ENCODE peak calls at places on chromosomes 4 and X, in four cellular contexts. R, W, D and J are unnamed samples.

GRCh38 chr4:169009281-169010124 is 552 bp downstream of the CBR4 start:
- DNase-seq in D (peak), W (peak), R (peak), J (peak)

GRCh38 chr4:110970642-110971041 is 347.8 kb upstream of the PITX2 start:
- DNase-seq in D (no peak), W (no peak), R (no peak), J (no peak)

GRCh38 chr4:17762705-17763104 is 18.7 kb downstream of the FAM184B start:
- DNase-seq in R (no peak), W (no peak), D (no peak), J (no peak)

GRCh38 chrX:148271263-148271662 is 229.2 kb upstream of the AFF2 start:
- DNase-seq in W (no peak), R (no peak), D (no peak), J (no peak)

GRCh38 chrX:10246846-10247245 is 90.1 kb downstream of the CLCN4 start:
- DNase-seq in R (no peak), W (no peak), D (no peak), J (no peak)

GRCh38 chrX:2313864-2314646 is 186.7 kb downstream of the DHRSX start:
- DNase-seq in W (no peak), D (no peak), R (no peak), J (no peak)

GRCh38 chr4:76525751-76526150 is 90.7 kb downstream of the SHROOM3 start:
- DNase-seq in W (no peak), D (no peak), R (no peak), J (no peak)

GRCh38 chrX:24692305-24692704 is 1.4 kb upstream of the POLA1 start:
- DNase-seq in R (no peak), D (no peak), W (no peak), J (no peak)

GRCh38 chrX:139106111-139106510 is 394.6 kb upstream of the FGF13 start:
- DNase-seq in W (no peak), D (no peak), R (no peak), J (no peak)

GRCh38 chrX:77087529-77088169 is 359.5 kb upstream of the FGF16 start:
- DNase-seq in D (no peak), R (peak), W (no peak), J (no peak)

GRCh38 chrX:48971325-48972213 is at the start of gene KCND1:
- DNase-seq in W (no peak), R (peak), D (no peak), J (no peak)

GRCh38 chr4:173119818-173120217 is 48.8 kb upstream of the GALNT7 start:
- DNase-seq in W (no peak), D (no peak), R (no peak), J (no peak)

GRCh38 chr4:13558881-13559280 is 14.6 kb upstream of the NKX3-2 start:
- DNase-seq in D (no peak), W (no peak), R (no peak), J (no peak)

GRCh38 chr4:102959503-102959902 is 60.0 kb downstream of the SLC9B1 start:
- DNase-seq in R (peak), W (no peak), D (no peak), J (no peak)

GRCh38 chr4:53929955-53930798 is 134.2 kb downstream of the CHIC2 start:
- DNase-seq in W (peak), D (peak), R (peak), J (peak)

GRCh38 chrX:7090506-7091095 is 56.9 kb upstream of the STS start:
- DNase-seq in R (no peak), D (no peak), W (no peak), J (no peak)

DNA sequence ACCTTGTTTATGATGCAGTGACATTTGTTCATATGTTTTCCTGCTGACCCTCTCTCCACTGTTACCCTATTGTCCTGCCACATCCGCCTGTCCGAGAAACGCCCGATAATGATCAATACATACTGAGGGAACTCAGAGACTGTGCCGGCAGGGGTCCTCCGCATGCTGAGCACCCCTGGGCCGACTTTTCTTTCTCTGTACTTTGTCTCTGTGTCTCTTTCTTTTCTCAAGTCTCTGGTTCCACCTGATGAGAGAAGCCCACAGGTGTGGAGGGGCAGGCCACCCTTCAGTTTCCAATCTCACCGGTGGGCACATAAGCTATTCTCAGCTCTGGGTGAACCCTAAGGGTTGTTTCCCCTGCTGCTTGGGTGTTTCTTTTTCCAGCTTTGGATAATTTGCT is 97.0 kb downstream of the CEP44 start:
- DNase-seq in D (no peak), R (no peak), W (no peak), J (no peak)
- H3K27ac ChIP-seq in D (no peak), R (no peak), W (no peak), J (no peak)

GRCh38 chr4:7004331-7004730 is 38.8 kb upstream of the TADA2B start:
- DNase-seq in R (no peak), W (no peak), D (no peak), J (no peak)
- H3K27ac ChIP-seq in R (no peak), W (no peak), D (no peak), J (no peak)

DNA sequence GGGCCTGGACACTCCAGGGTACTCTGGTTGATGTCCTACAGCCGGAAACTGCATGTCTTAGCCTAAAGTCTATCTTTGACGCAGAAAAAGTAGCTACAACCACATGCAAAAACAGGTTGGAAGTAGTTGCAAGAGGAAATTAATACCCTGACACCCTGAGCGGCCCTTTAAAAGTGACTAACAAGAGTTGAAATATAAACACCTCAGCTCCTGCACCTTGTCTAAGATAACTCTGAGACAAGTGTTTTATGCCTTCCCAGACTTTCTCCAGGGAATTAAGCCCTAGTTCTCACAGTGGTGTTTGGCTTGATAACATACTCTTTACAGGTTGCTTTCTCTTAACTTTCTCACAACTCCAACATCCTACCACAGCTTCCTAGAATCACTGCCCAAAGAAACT is 943.1 kb downstream of the DMD start:
- DNase-seq in W (no peak), D (no peak), R (no peak), J (no peak)
- H3K27ac ChIP-seq in W (no peak), D (no peak), R (no peak), J (no peak)

DNA sequence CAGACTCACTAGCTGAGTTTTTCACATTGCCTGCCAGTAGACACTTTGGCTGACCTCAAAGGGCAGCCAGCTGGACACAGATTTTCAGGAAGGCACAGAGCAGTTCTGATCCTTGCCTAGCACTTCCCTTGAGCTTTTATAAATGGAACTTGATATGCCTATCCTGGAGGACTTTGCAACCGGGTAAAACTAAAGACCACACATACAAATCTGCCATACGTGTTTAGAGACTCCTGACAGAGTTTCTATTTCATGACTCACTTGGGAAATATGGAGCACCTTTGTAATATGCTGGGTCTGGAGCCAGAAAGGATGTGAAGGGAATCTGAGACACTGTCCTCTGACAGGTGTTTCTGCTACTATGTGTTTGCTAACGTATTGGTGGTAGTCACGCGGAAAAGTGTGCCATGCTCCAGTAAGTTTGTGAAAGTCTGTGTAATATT is 56.7 kb upstream of the RASSF6 start:
- DNase-seq in D (no peak), W (no peak), R (no peak), J (no peak)
- H3K27ac ChIP-seq in D (no peak), W (no peak), R (no peak), J (no peak)

GRCh38 chr4:30802622-30803323 is 82.6 kb downstream of the PCDH7 start:
- DNase-seq in R (no peak), W (no peak), D (no peak), J (no peak)
- H3K27ac ChIP-seq in R (no peak), W (no peak), D (no peak), J (no peak)

DNA sequence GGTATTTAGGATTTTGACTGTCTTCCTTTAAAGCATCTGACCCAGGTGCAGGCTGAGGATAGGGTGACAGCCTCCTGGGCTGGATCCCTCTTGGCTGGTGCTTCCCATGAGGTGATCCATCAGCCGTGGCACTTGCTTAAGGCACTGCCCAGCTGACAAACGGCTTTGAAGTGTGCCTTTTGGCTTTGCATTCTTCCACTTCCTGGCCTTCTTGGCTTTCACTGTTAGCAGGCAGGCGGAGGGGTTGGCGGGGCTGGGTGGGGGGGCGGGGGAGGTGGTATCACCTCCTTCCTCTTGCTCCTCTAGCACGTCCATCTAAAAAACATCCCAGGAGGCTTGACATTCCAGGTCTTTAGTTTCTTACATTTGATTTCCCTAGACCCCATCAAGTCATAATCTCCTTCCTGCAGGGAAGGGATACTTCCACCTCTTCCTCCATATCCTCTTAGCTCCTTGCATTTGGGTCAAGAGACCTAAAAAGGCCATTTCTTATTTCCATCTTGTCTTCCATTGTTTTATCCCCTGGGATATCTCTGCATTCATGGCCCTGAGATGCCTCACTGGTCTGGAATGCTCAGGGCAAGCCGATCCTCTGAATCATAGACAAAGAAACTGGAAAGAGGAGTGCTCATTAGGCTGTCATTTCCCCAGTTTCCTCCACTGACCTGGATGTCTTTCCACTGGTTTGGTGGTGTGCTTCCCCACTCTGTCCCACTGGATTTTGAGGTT is 11.3 kb upstream of the APLN start:
- DNase-seq in W (no peak), R (no peak), D (no peak), J (no peak)
- H3K27ac ChIP-seq in W (no peak), R (peak), D (no peak), J (no peak)

DNA sequence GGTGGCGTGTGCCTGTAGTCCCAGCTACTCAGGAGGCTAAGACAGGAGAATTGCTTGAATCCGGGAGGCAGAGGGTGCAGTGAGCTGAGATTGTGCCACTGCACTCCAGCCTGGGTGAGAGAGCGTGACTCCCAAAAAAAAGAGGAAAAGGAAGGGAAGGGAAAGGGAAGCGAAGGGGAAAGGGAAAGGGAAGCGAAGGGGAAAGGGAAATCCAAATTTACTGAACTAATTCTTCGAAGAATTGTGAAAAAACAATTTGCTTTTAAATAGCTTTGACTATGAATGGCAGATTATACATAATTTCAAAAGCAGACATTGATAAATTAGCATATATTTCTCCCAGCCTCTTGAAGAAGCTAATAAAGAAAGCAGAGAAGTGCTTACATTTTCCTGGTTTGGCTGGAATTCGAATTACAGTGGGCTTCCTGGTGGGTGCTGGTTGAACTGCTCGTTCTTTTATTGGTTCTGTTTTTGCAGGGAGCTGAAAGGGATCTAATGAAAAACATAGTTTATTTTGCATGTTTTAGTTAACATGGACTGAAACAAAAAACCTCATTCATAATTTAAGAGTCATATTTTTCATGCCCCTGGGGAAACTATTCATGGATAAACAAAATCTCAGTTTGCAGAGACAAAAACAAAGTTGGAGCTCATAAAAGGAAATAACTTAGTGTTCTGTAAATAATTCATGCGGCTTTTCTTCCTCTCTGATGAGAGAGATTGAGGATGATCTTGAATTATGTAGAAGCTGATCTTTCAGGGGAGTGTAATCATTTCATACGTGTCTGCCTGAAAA is 66.0 kb downstream of the RPS3A start:
- DNase-seq in R (no peak), W (no peak), D (no peak), J (no peak)
- H3K27ac ChIP-seq in R (peak), W (no peak), D (no peak), J (no peak)

GRCh38 chr4:185728886-185729285 is 83.1 kb downstream of the SORBS2 start:
- DNase-seq in D (no peak), W (no peak), R (no peak), J (no peak)
- H3K27ac ChIP-seq in D (no peak), W (no peak), R (peak), J (no peak)

DNA sequence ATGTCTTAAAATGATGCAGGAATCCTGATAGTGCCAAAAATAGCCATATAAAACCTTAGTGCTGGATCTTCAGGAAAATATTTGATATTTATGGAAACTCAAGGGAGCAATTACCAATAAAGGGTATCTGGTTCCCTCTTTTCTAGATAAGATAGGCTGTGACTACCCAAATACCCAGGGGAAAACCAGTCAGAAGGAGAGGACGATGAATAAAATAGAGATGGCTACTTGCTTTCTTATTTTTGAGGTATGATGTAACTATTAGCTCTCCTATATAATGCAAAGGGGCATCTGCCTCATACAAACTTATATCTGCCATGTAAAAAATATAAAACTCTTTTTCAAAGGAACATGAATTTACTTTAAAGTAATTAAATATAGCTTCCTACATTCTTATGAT is 23.4 kb upstream of the COX18 start:
- DNase-seq in D (no peak), R (no peak), W (no peak), J (no peak)
- H3K27ac ChIP-seq in D (no peak), R (peak), W (no peak), J (no peak)